ENCODE peak calls at places on chromosomes 3 and 15, in eight cellular contexts. U, B, K, T, L, O, Z and S are unnamed samples. For H3K4me1, the result is how much of the 10 kb centered on the place peaks cover.

GRCh38 chr3:12351145-12351544 is 62.3 kb downstream of the PPARG start:
- DNase-seq in U (no peak), B (peak), K (no peak), T (no peak), L (no peak), O (no peak), Z (no peak), S (no peak)

GRCh38 chr3:58899159-58899952 is 150.5 kb downstream of the CFAP20DC start:
- DNase-seq in U (no peak), B (peak), K (no peak), T (peak), L (peak), O (peak), Z (no peak), S (peak)

GRCh38 chr15:90686435-90687218 is 30.5 kb upstream of the BLM start:
- DNase-seq in U (no peak), B (no peak), K (no peak), T (no peak), L (no peak), O (no peak), Z (peak), S (no peak)

GRCh38 chr3:76040946-76041345 is 255.6 kb upstream of the ZNF717 start:
- DNase-seq in U (no peak), B (no peak), K (no peak), T (peak), L (no peak), O (no peak), Z (no peak), S (no peak)

GRCh38 chr3:18027161-18027939 is 284.9 kb upstream of the TBC1D5 start:
- DNase-seq in U (no peak), B (peak), K (no peak), T (peak), L (no peak), O (no peak), Z (no peak), S (no peak)

GRCh38 chr3:178785961-178786360 is 249.7 kb downstream of the KCNMB2 start:
- DNase-seq in U (no peak), B (no peak), K (no peak), T (peak), L (no peak), O (no peak), Z (no peak), S (no peak)

GRCh38 chr3:60501303-60501702 is 749.9 kb downstream of the FHIT start:
- DNase-seq in U (no peak), B (no peak), K (no peak), T (no peak), L (no peak), O (no peak), Z (no peak), S (no peak)

GRCh38 chr3:14133188-14133800 is 8.4 kb downstream of the TMEM43 start:
- DNase-seq in U (no peak), B (no peak), K (no peak), T (no peak), L (peak), O (no peak), Z (no peak), S (no peak)

GRCh38 chr15:95799286-95800187 is 531.0 kb upstream of the NR2F2 start:
- DNase-seq in U (no peak), B (no peak), K (no peak), T (peak), L (no peak), O (peak), Z (no peak), S (no peak)

GRCh38 chr3:193464889-193465288 is 86.3 kb upstream of the ATP13A5 start:
- DNase-seq in U (no peak), B (no peak), K (no peak), T (no peak), L (no peak), O (no peak), Z (no peak), S (no peak)

GRCh38 chr3:55779543-55779942 is 292.4 kb upstream of the WNT5A start:
- DNase-seq in U (no peak), B (no peak), K (no peak), T (no peak), L (no peak), O (no peak), Z (no peak), S (no peak)

GRCh38 chr15:93617443-93617842 is 528.4 kb upstream of the RGMA start:
- DNase-seq in U (no peak), B (no peak), K (no peak), T (no peak), L (no peak), O (no peak), Z (no peak), S (peak)

GRCh38 chr3:41418961-41419691 is 219.8 kb downstream of the CTNNB1 start:
- DNase-seq in U (no peak), B (no peak), K (no peak), T (peak), L (no peak), O (no peak), Z (no peak), S (no peak)

GRCh38 chr15:95202569-95203349 is 971.4 kb downstream of the MCTP2 start:
- DNase-seq in U (no peak), B (no peak), K (no peak), T (peak), L (no peak), O (no peak), Z (no peak), S (no peak)

GRCh38 chr3:12758025-12758830 is 831 bp downstream of the TMEM40 start:
- DNase-seq in U (no peak), B (peak), K (no peak), T (peak), L (no peak), O (peak), Z (no peak), S (no peak)

GRCh38 chr3:155252535-155252934 is 40.9 kb downstream of the STRIT1 start:
- DNase-seq in U (no peak), B (no peak), K (no peak), T (no peak), L (no peak), O (peak), Z (no peak), S (no peak)

GRCh38 chr3:38454179-38454883 is 641 bp downstream of the ACVR2B start:
- DNase-seq in U (peak), B (peak), K (no peak), T (peak), L (peak), O (peak), Z (peak), S (peak)

GRCh38 chr3:18122264-18122663 is 302.9 kb downstream of the SATB1 start:
- DNase-seq in U (no peak), B (no peak), K (no peak), T (no peak), L (no peak), O (no peak), Z (no peak), S (no peak)

GRCh38 chr15:77717592-77717991 is 84.9 kb upstream of the LINGO1 start:
- DNase-seq in U (no peak), B (no peak), K (no peak), T (no peak), L (no peak), O (no peak), Z (no peak), S (no peak)

GRCh38 chr3:14764331-14765064 is 54.3 kb upstream of the FGD5 start:
- DNase-seq in U (no peak), B (no peak), K (no peak), T (peak), L (no peak), O (no peak), Z (no peak), S (no peak)

GRCh38 chr3:14411988-14412387 is 9.6 kb downstream of the SLC6A6 start:
- DNase-seq in U (no peak), B (no peak), K (no peak), T (no peak), L (no peak), O (no peak), Z (no peak), S (no peak)

GRCh38 chr3:3800685-3801509 is 1.7 kb downstream of the LRRN1 start:
- DNase-seq in U (peak), B (peak), K (no peak), T (peak), L (peak), O (no peak), Z (no peak), S (peak)

GRCh38 chr3:4722103-4722502 is 229.0 kb downstream of the ITPR1 start:
- DNase-seq in U (no peak), B (peak), K (no peak), T (peak), L (no peak), O (peak), Z (peak), S (peak)

GRCh38 chr3:113147608-113148306 is 63.6 kb upstream of the BOC start:
- DNase-seq in U (no peak), B (peak), K (no peak), T (no peak), L (no peak), O (no peak), Z (no peak), S (no peak)

GRCh38 chr15:78396976-78397375 is 41.0 kb upstream of the IREB2 start:
- DNase-seq in U (no peak), B (peak), K (no peak), T (no peak), L (peak), O (no peak), Z (no peak), S (peak)

GRCh38 chr3:133371676-133372075 is 28.2 kb upstream of the BFSP2 start:
- DNase-seq in U (no peak), B (no peak), K (no peak), T (no peak), L (no peak), O (no peak), Z (no peak), S (no peak)

GRCh38 chr3:149407898-149408297 is 30.4 kb upstream of the TM4SF1 start:
- DNase-seq in U (no peak), B (no peak), K (no peak), T (peak), L (no peak), O (no peak), Z (no peak), S (no peak)

GRCh38 chr3:41120461-41120860 is 78.8 kb upstream of the CTNNB1 start:
- DNase-seq in U (no peak), B (no peak), K (no peak), T (no peak), L (no peak), O (no peak), Z (no peak), S (no peak)

GRCh38 chr15:65361708-65362459 is 15.9 kb downstream of the IGDCC3 start:
- DNase-seq in U (no peak), B (no peak), K (no peak), T (no peak), L (no peak), O (no peak), Z (no peak), S (no peak)

GRCh38 chr3:30003741-30004140 is 602.7 kb upstream of the TGFBR2 start:
- DNase-seq in U (no peak), B (no peak), K (no peak), T (no peak), L (no peak), O (no peak), Z (no peak), S (no peak)

GRCh38 chr15:64092864-64093626 is 593 bp downstream of the CIAO2A start:
- DNase-seq in U (peak), B (peak), K (no peak), T (peak), L (peak), O (peak), Z (peak), S (no peak)

GRCh38 chr15:89326316-89326715 is 8.3 kb downstream of the POLG start:
- DNase-seq in U (no peak), B (no peak), K (no peak), T (no peak), L (no peak), O (no peak), Z (no peak), S (no peak)

GRCh38 chr3:107432013-107432515 is 54.8 kb downstream of the CCDC54 start:
- DNase-seq in U (no peak), B (peak), K (no peak), T (peak), L (no peak), O (no peak), Z (no peak), S (no peak)

GRCh38 chr3:5657109-5657508 is 469.6 kb downstream of the EDEM1 start:
- DNase-seq in U (no peak), B (no peak), K (no peak), T (no peak), L (no peak), O (no peak), Z (no peak), S (no peak)

GRCh38 chr3:40417845-40418543 is 31.0 kb downstream of the ENTPD3 start:
- DNase-seq in U (no peak), B (no peak), K (no peak), T (no peak), L (no peak), O (no peak), Z (no peak), S (no peak)

GRCh38 chr3:30347679-30348216 is 258.7 kb upstream of the TGFBR2 start:
- DNase-seq in U (no peak), B (no peak), K (no peak), T (peak), L (no peak), O (peak), Z (no peak), S (no peak)

GRCh38 chr15:27017168-27017809 is 46.3 kb downstream of the GABRG3 start:
- DNase-seq in U (peak), B (no peak), K (no peak), T (peak), L (no peak), O (peak), Z (no peak), S (no peak)

GRCh38 chr15:45644437-45644836 is 9.6 kb downstream of the SQOR start:
- DNase-seq in U (no peak), B (no peak), K (no peak), T (no peak), L (no peak), O (no peak), Z (no peak), S (no peak)
- H3K4me1 ChIP-seq in U (under half), B (under half), K (half or more), T (under half), L (half or more), O (under half), Z (half or more), S (under half)

DNA sequence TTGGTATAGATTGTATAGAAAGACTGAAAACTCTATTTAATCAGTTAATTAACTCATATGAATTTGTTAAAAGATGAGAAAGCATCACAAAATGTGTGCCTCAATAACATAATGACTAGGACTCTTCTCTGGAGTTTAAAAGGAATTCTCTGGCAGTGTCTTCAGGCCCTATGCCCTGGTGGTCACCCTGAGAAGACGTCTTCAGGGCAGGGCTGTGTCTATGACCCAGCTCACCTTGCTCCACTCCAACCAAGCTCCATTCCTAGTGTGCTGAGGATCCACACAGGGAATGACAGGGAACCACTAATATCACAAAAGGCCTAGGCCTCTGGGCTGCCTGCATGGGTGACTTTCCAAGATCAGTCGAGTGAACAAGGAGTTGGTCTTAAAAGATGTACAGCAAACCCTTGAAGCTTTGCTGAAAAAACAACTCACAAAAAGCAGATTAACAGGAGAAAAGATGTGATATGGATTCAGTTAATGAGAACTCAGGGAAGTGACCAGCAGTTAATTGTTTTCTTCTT is 156.6 kb downstream of the SNRK start:
- DNase-seq in U (no peak), B (no peak), K (no peak), T (no peak), L (no peak), O (no peak), Z (no peak), S (no peak)
- H3K27ac ChIP-seq in U (no peak), B (no peak), K (no peak), T (no peak), L (no peak), O (no peak), Z (no peak), S (no peak)

GRCh38 chr3:63947594-63947993 is 35.4 kb upstream of the SCAANT1 start:
- DNase-seq in U (no peak), B (no peak), K (no peak), T (no peak), L (no peak), O (no peak), Z (no peak), S (no peak)
- H3K4me1 ChIP-seq in U (under half), B (under half), K (under half), T (under half), L (under half), O (under half), Z (half or more), S (half or more)

GRCh38 chr3:169498336-169498735 is 165.2 kb downstream of the MECOM start:
- DNase-seq in U (no peak), B (no peak), K (no peak), T (no peak), L (no peak), O (peak), Z (no peak), S (no peak)
- H3K27ac ChIP-seq in U (no peak), B (no peak), K (no peak), T (no peak), L (no peak), O (peak), Z (no peak), S (no peak)

GRCh38 chr3:128297401-128298138 is 144.3 kb downstream of the EEFSEC start:
- DNase-seq in U (no peak), B (peak), K (no peak), T (no peak), L (no peak), O (no peak), Z (no peak), S (no peak)
- H3K4me1 ChIP-seq in U (under half), B (under half), K (under half), T (under half), L (under half), O (under half), Z (under half), S (under half)

DNA sequence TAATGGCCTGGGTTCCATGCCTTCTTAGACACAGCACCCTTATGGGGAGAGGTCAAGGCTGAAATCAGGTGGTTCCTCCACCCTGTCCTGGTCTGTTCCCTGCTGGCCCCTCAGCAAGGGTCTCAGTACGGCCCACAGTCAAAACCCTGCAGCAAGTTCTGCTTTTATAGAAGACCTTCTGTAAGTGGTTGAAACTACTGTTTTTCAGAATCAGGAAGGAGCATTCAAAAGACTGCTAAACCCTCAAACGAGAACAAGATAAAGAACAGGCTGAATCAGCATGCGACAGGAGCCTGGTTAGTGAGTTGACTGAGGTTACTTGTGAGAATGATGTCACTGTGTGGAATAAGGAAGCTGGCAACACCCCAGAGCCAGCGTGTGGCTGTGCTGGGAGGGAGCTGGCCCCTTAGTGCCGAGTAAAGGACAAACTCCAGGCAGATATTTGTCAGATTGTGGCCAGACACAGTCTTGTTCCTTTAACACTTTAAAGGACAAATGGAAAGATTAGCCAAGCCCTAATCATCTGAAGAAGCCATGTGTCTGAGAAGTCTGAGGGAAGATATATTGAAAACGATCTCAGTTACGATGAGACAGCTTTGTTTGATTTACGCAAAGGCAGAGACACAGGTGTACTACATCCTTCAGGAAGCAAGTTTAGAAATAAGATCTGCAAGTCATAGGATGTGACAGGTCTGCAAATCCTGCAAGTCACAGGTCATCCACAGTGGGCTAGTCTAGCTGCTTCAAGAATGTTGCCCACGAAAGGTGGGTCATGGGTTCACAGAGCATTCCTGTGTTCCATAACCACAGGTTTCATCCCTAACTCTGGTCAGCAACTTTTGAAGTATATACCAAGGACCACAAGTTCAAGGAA is 54.0 kb downstream of the B3GNT5 start:
- DNase-seq in U (no peak), B (peak), K (peak), T (peak), L (peak), O (no peak), Z (no peak), S (peak)
- H3K27ac ChIP-seq in U (no peak), B (peak), K (peak), T (no peak), L (peak), O (no peak), Z (no peak), S (peak)

GRCh38 chr15:51965691-51966090 is 5.9 kb downstream of the LEO1 start:
- DNase-seq in U (no peak), B (no peak), K (no peak), T (no peak), L (no peak), O (no peak), Z (no peak), S (no peak)
- H3K4me1 ChIP-seq in U (under half), B (under half), K (under half), T (under half), L (under half), O (under half), Z (under half), S (under half)

GRCh38 chr3:87410110-87410509 is 133.7 kb upstream of the POU1F1 start:
- DNase-seq in U (no peak), B (no peak), K (no peak), T (peak), L (no peak), O (no peak), Z (no peak), S (no peak)
- H3K27ac ChIP-seq in U (no peak), B (no peak), K (no peak), T (no peak), L (no peak), O (no peak), Z (no peak), S (no peak)

GRCh38 chr15:67181221-67181639 is 73.2 kb downstream of the AAGAB start:
- DNase-seq in U (no peak), B (no peak), K (no peak), T (no peak), L (peak), O (no peak), Z (no peak), S (no peak)

GRCh38 chr15:67179411-67179995 is 75.0 kb downstream of the AAGAB start:
- DNase-seq in U (no peak), B (no peak), K (no peak), T (no peak), L (no peak), O (no peak), Z (no peak), S (no peak)

GRCh38 chr15:67180035-67180434 is 74.4 kb downstream of the AAGAB start:
- DNase-seq in U (no peak), B (peak), K (no peak), T (no peak), L (peak), O (no peak), Z (no peak), S (no peak)

GRCh38 chr15:67178569-67179210 is 75.8 kb downstream of the AAGAB start:
- DNase-seq in U (no peak), B (no peak), K (no peak), T (peak), L (peak), O (peak), Z (no peak), S (no peak)

DNA sequence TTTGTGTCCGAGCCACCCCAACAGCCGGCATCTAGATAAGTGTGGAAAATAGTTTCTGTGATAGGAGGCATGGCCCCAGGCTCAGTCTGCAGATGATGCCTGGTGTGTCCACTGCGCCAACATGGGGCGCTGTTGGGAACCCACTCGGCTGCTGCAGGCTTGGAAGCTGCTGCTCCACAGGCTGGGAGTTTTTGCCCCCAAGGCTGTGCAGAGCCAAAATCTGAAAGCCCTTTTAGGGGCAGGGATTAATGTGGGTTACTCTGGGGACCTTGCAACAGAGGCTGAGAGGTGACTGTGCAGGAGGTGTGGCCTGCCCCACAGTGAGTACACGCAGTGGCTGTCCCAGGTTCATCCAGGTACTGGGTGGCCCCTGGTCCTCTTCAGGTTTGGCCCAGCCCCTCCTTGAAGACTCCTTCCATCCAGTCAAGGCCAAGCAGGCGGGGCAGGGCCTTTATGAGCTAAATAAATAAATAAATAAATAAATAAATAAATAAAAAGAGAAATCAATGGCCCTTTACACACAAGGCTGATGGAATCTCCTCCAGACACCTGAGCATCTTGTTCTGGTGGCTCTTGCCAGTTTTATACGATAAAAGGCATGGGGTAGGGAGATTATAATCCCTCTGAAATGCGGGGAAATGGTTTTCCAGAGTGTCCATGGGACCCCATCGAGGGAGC is 73.8 kb downstream of the AAGAB start:
- DNase-seq in U (no peak), B (no peak), K (no peak), T (no peak), L (peak), O (no peak), Z (no peak), S (no peak)
- H3K4me1 ChIP-seq in U (under half), B (under half), K (under half), T (half or more), L (under half), O (under half), Z (under half), S (under half)